ENCODE peak calls at places on chromosome 19, in five cellular contexts. P, Z, T, B and S are unnamed samples.

GRCh38 chr19:17069249-17069648 is 6.0 kb downstream of the HAUS8 start:
- DNase-seq in P (no peak), Z (no peak), T (no peak), B (no peak), S (no peak)

GRCh38 chr19:22918221-22918620 is 84.8 kb downstream of the ZNF728 start:
- DNase-seq in P (no peak), Z (no peak), T (no peak), B (no peak), S (no peak)

GRCh38 chr19:30253581-30253996 is 118.6 kb upstream of the ZNF536 start:
- DNase-seq in P (no peak), Z (no peak), T (no peak), B (no peak), S (no peak)

GRCh38 chr19:56625708-56626107 is 17.3 kb upstream of the SMIM17 start:
- DNase-seq in P (no peak), Z (no peak), T (no peak), B (no peak), S (no peak)

GRCh38 chr19:47699360-47699917 is 13.8 kb upstream of the EHD2 start:
- DNase-seq in P (peak), Z (no peak), T (no peak), B (peak), S (no peak)

GRCh38 chr19:13817018-13817614 is 21.9 kb downstream of the ZSWIM4 start:
- DNase-seq in P (peak), Z (no peak), T (peak), B (no peak), S (no peak)

GRCh38 chr19:12867120-12868099 is 13.8 kb downstream of the DNASE2 start:
- DNase-seq in P (peak), Z (peak), T (no peak), B (peak), S (no peak)

GRCh38 chr19:3459322-3459881 is 20.9 kb downstream of the SMIM24 start:
- DNase-seq in P (peak), Z (peak), T (no peak), B (no peak), S (no peak)

GRCh38 chr19:3360494-3361383 is 5.6 kb upstream of the NFIC start:
- DNase-seq in P (peak), Z (peak), T (no peak), B (no peak), S (no peak)

GRCh38 chr19:44575116-44575700 is 38.2 kb upstream of the IGSF23 start:
- DNase-seq in P (no peak), Z (no peak), T (no peak), B (no peak), S (no peak)

GRCh38 chr19:10682397-10683063 is 18.7 kb upstream of the QTRT1 start:
- DNase-seq in P (no peak), Z (no peak), T (no peak), B (no peak), S (no peak)

GRCh38 chr19:48553676-48554384 is 1.9 kb downstream of the SULT2B1 start:
- DNase-seq in P (peak), Z (peak), T (no peak), B (no peak), S (no peak)

DNA sequence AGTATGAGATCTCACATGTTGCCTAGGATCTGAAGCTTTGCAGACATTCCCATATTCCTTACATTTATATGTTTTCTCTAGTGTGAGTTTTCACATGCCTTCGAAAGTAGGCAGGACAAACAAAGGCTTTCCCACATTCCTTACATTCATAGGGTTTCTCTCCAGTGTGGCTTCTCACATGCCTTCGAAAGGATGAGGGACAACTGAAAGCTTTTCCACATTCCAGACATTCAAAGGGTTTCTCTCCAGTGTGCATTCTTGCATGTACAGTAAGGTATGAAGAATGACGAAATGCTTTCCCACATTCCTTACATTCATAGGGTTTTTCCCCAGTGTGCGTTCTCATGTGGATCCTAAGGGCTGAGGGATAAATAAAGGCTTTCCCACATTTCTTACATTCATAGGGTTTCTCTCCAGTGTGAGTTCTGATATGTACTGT is 14.2 kb downstream of the ZNF699 start:
- DNase-seq in P (no peak), Z (no peak), T (no peak), B (no peak), S (no peak)
- H3K4me3 ChIP-seq in P (no peak), Z (no peak), T (no peak), B (no peak), S (no peak)

GRCh38 chr19:34366670-34367423 is 1.9 kb downstream of the GPI start:
- DNase-seq in P (peak), Z (no peak), T (no peak), B (no peak), S (no peak)
- H3K4me3 ChIP-seq in P (peak), Z (peak), T (peak), B (no peak), S (peak)

DNA sequence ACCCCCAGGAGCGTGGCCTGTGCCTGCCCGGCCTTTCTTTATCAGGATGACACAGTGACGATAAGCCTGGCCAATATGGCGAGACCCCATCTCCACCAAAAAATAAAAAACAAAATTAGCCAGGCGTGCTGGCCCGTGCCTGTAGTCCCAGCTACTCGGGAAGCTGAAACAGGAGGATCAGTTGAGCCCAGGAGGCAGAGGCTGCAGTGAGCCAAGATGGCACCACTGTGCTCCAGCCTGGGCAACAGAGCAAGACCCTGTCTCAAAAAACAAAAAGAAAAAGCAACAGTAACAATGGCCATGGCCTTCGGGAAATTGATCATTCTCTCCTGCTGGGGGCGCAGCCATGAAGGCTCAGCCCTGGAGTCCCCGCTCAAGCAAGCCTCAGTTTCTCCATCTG is 11.1 kb downstream of the PEX11G start:
- DNase-seq in P (no peak), Z (no peak), T (no peak), B (no peak), S (no peak)
- H3K4me3 ChIP-seq in P (no peak), Z (no peak), T (no peak), B (no peak), S (no peak)

GRCh38 chr19:510606-511100 is 3.4 kb downstream of the TPGS1 start:
- DNase-seq in P (peak), Z (peak), T (peak), B (peak), S (peak)
- H3K4me3 ChIP-seq in P (no peak), Z (peak), T (peak), B (no peak), S (peak)

GRCh38 chr19:8054169-8054568 is 1.6 kb downstream of the CCL25 start:
- DNase-seq in P (no peak), Z (no peak), T (no peak), B (no peak), S (no peak)

GRCh38 chr19:8045872-8046568 is 6.5 kb upstream of the CCL25 start:
- DNase-seq in P (no peak), Z (no peak), T (no peak), B (no peak), S (no peak)

GRCh38 chr19:8046569-8047165 is 5.9 kb upstream of the CCL25 start:
- DNase-seq in P (no peak), Z (no peak), T (peak), B (no peak), S (no peak)

GRCh38 chr19:8052464-8052859 is at the start of gene CCL25:
- DNase-seq in P (no peak), Z (no peak), T (no peak), B (no peak), S (no peak)

DNA sequence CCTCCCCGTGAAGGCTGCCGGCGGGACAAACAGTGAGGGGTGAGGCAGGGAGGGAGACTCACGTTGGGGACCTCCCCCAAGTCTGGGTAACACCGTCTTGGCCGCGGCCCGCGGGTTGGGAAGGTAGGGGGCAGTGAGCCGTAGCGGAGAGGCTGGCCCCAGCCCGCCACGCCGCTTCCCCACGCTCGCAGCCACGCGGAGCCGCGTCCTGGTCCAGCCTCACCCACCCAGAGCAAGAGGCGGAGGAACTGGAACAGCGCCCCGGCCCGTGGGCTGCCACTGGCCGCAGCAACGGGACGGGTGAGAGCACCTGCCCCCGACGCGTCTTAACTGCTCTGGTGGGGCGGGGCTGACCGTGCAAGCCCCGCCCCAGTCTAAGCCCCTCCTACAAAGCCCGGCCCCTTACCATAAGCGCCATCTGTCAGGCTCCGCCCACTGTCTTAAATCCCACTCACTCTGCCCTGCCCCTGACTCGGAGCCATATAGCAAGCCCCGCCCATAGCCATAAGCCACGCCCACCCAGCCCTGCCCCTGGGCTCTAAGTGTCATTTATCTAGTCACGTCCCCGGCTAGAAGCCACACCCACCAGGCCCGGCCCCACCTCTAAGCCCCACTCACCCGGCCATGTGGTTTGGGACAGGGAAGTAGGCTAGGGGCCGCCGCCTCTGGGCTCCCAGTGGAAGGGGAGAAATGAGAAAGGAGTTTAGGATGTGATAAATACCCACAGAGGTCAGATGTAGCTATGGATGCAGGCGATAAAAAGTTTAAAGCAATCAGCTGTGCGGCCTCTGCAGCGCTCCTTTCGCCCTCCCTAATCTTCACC is 2.1 kb upstream of the CCL25 start:
- DNase-seq in P (peak), Z (peak), T (peak), B (peak), S (peak)
- H3K4me3 ChIP-seq in P (peak), Z (peak), T (no peak), B (no peak), S (no peak)

GRCh38 chr19:40321076-40321475 is 27.1 kb downstream of the C19orf47 start:
- DNase-seq in P (no peak), Z (no peak), T (no peak), B (no peak), S (no peak)
- H3K4me3 ChIP-seq in P (no peak), Z (no peak), T (no peak), B (no peak), S (no peak)

GRCh38 chr19:41222240-41222639 is 3.2 kb downstream of the AXL start:
- DNase-seq in P (no peak), Z (no peak), T (no peak), B (no peak), S (no peak)
- H3K4me3 ChIP-seq in P (no peak), Z (no peak), T (no peak), B (no peak), S (no peak)